ENCODE peak calls at places on chromosomes 11 and 22, in nine cellular contexts. K is chondrocyte, X is SW 1271, C is NCI-H1694, W is thoracic aorta, M is nephron progenitor cell, H is breast epithelium, Z is GM12864, E is AG20443. R is an unnamed sample.

GRCh38 chr11:72750086-72750485 is 2.1 kb downstream of the ARAP1 start:
- DNase-seq in K (no peak), X (no peak), C (no peak), W (no peak), M (no peak), H (no peak), Z (no peak), E (no peak), R (no peak)

GRCh38 chr11:11849127-11849746 is 7.5 kb downstream of the USP47 start:
- DNase-seq in K (no peak), X (peak), C (peak), W (no peak), M (peak), H (peak), Z (no peak), E (peak), R (no peak)

GRCh38 chr11:289145-289705 is 299 bp downstream of the PGGHG start:
- DNase-seq in K (no peak), X (no peak), C (no peak), W (no peak), M (no peak), H (no peak), Z (no peak), E (no peak), R (no peak)

GRCh38 chr22:19817561-19818263 is 37.0 kb downstream of the GNB1L start:
- DNase-seq in K (peak), X (no peak), C (no peak), W (no peak), M (no peak), H (peak), Z (no peak), E (no peak), R (no peak)

GRCh38 chr22:47107431-47107830 is 345.0 kb downstream of the TBC1D22A start:
- DNase-seq in K (no peak), X (peak), C (no peak), W (no peak), M (no peak), H (no peak), Z (no peak), E (peak), R (no peak)

GRCh38 chr11:78620159-78620558 is 45.5 kb upstream of the NARS2 start:
- DNase-seq in K (no peak), X (no peak), C (no peak), W (no peak), M (no peak), H (no peak), Z (no peak), E (no peak), R (no peak)

GRCh38 chr11:10641314-10642206 is 52.0 kb downstream of the IRAG1 start:
- DNase-seq in K (no peak), X (no peak), C (no peak), W (no peak), M (no peak), H (no peak), Z (peak), E (no peak), R (no peak)

GRCh38 chr22:44597616-44598015 is 99.6 kb upstream of the RTL6 start:
- DNase-seq in K (no peak), X (no peak), C (peak), W (no peak), M (peak), H (no peak), Z (no peak), E (peak), R (no peak)

GRCh38 chr11:118406599-118407166 is 5.3 kb downstream of the ATP5MG start:
- DNase-seq in K (no peak), X (no peak), C (peak), W (no peak), M (no peak), H (no peak), Z (no peak), E (peak), R (no peak)

GRCh38 chr11:35177370-35177769 is 38.4 kb downstream of the CD44 start:
- DNase-seq in K (no peak), X (no peak), C (no peak), W (no peak), M (peak), H (no peak), Z (no peak), E (no peak), R (no peak)

GRCh38 chr22:27431896-27432295 is 369.7 kb downstream of the MN1 start:
- DNase-seq in K (no peak), X (no peak), C (no peak), W (no peak), M (no peak), H (no peak), Z (no peak), E (no peak), R (no peak)